ENCODE peak calls at places on chromosomes 11 and 22, in nine cellular contexts. D, V, Y, J, P, X, M, S and N are unnamed samples.

GRCh38 chr11:116086426-116086825 is 582.2 kb upstream of the CADM1 start:
- DNase-seq in J (no peak), P (no peak), X (no peak), M (no peak), S (no peak), V (peak; percentile 17), D (no peak), Y (no peak), N (no peak)

GRCh38 chr11:126703661-126704060 is 296.9 kb downstream of the KIRREL3 start:
- DNase-seq in X (no peak), M (no peak), Y (no peak), V (no peak), D (no peak), J (no peak), S (peak; percentile 15), P (no peak), N (no peak)

GRCh38 chr11:35177370-35177769 is 38.4 kb downstream of the CD44 start:
- DNase-seq in Y (no peak), D (no peak), S (no peak), P (no peak), X (no peak), J (peak; percentile 59), M (no peak), V (no peak), N (no peak)

GRCh38 chr11:5131584-5132335 is 6.4 kb downstream of the OR52A5 start:
- DNase-seq in S (no peak), Y (no peak), V (no peak), P (no peak), D (no peak), M (no peak), X (no peak), J (no peak), N (no peak)

GRCh38 chr22:37141476-37141875 is 8.2 kb downstream of the IL2RB start:
- DNase-seq in Y (no peak), S (no peak), M (no peak), X (no peak), J (no peak), D (no peak), V (no peak), P (no peak), N (no peak)

GRCh38 chr11:34745209-34745608 is 124.3 kb downstream of the EHF start:
- DNase-seq in M (no peak), V (peak; percentile 51), D (no peak), X (no peak), Y (no peak), P (peak; percentile 30), J (no peak), S (no peak), N (no peak)

GRCh38 chr11:78350646-78351165 is 66.9 kb downstream of the GAB2 start:
- DNase-seq in J (peak; percentile 16), S (peak; percentile 37), P (no peak), X (no peak), Y (no peak), D (no peak), V (no peak), M (no peak), N (no peak)

GRCh38 chr11:32437406-32438345 is 2.3 kb upstream of the WT1 start:
- DNase-seq in D (no peak), S (no peak), P (no peak), V (no peak), M (no peak), J (no peak), Y (peak; percentile 22), X (no peak), N (peak; percentile 57)

GRCh38 chr11:24592342-24592741 is 95.5 kb downstream of the LUZP2 start:
- DNase-seq in P (no peak), Y (no peak), X (no peak), V (no peak), S (no peak), M (no peak), J (no peak), D (no peak), N (no peak)

GRCh38 chr11:88312665-88313064 is 24.9 kb downstream of the CTSC start:
- DNase-seq in Y (no peak), S (peak; percentile 35), V (no peak), M (no peak), D (no peak), X (no peak), P (no peak), J (no peak), N (no peak)

GRCh38 chr22:34055525-34056200 is 135.4 kb upstream of the LARGE1 start:
- DNase-seq in D (no peak), J (peak; percentile 21), S (no peak), X (peak; percentile 21), P (peak; percentile 31), Y (no peak), M (no peak), V (peak; percentile 16), N (no peak)

GRCh38 chr11:15307600-15307999 is 192.9 kb downstream of the INSC start:
- DNase-seq in Y (no peak), J (no peak), D (no peak), V (no peak), S (no peak), M (no peak), X (no peak), P (no peak), N (no peak)

GRCh38 chr11:44788536-44789227 is 61.9 kb downstream of the TSPAN18 start:
- DNase-seq in M (no peak), D (no peak), X (no peak), J (no peak), V (no peak), Y (no peak), S (no peak), P (no peak), N (no peak)

GRCh38 chr11:114168691-114169090 is 109.2 kb downstream of the ZBTB16 start:
- DNase-seq in J (no peak), P (no peak), X (no peak), V (no peak), D (peak; percentile 11), S (no peak), Y (no peak), M (no peak), N (no peak)

GRCh38 chr11:118180300-118180703 is 3.9 kb upstream of the SCN2B start:
- DNase-seq in Y (no peak), M (no peak), X (peak; percentile 77), P (no peak), J (peak; percentile 45), D (peak; percentile 23), S (peak; percentile 42), V (no peak), N (peak; percentile 70)